ENCODE peak calls at places on chromosomes 4 and X, in five cellular contexts. One of them, this sample, is unnamed.

GRCh38 chr4:6695660-6696581 is 2.2 kb downstream of the S100P start:
- DNase-seq in neuronal stem cell: no peak
- DNase-seq in mesenchymal stem cell: peak; percentile 77
- DNase-seq in H9: no peak
- DNase-seq in H1: no peak
- DNase-seq in this sample: peak; percentile 86

GRCh38 chrX:154603438-154604430 is 15.3 kb downstream of the CTAG1B start:
- DNase-seq in neuronal stem cell: no peak
- DNase-seq in mesenchymal stem cell: peak; percentile 45
- DNase-seq in H9: no peak
- DNase-seq in H1: no peak
- DNase-seq in this sample: no peak

GRCh38 chrX:40709395-40709794 is 25.9 kb downstream of the MED14 start:
- DNase-seq in neuronal stem cell: no peak
- DNase-seq in mesenchymal stem cell: no peak
- DNase-seq in H9: no peak
- DNase-seq in H1: no peak
- DNase-seq in this sample: no peak

GRCh38 chr4:8427761-8428287 is 12.7 kb downstream of the ACOX3 start:
- DNase-seq in neuronal stem cell: no peak
- DNase-seq in mesenchymal stem cell: peak; percentile 46
- DNase-seq in H9: no peak
- DNase-seq in H1: no peak
- DNase-seq in this sample: peak; percentile 66

GRCh38 chr4:17494833-17495232 is 17.1 kb downstream of the QDPR start:
- DNase-seq in neuronal stem cell: no peak
- DNase-seq in mesenchymal stem cell: no peak
- DNase-seq in H9: no peak
- DNase-seq in H1: no peak
- DNase-seq in this sample: no peak

GRCh38 chr4:82811392-82811791 is 12.8 kb upstream of the SCD5 start:
- DNase-seq in neuronal stem cell: no peak
- DNase-seq in mesenchymal stem cell: no peak
- DNase-seq in H9: no peak
- DNase-seq in H1: no peak
- DNase-seq in this sample: no peak

GRCh38 chrX:6021316-6022091 is 207.2 kb downstream of the NLGN4X start:
- DNase-seq in neuronal stem cell: peak; percentile 29
- DNase-seq in mesenchymal stem cell: peak; percentile 24
- DNase-seq in H9: peak; percentile 47
- DNase-seq in H1: peak; percentile 61
- DNase-seq in this sample: peak; percentile 80

GRCh38 chrX:47380268-47380667 is 9.9 kb downstream of the ZNF157 start:
- DNase-seq in neuronal stem cell: no peak
- DNase-seq in mesenchymal stem cell: no peak
- DNase-seq in H9: no peak
- DNase-seq in H1: no peak
- DNase-seq in this sample: peak; percentile 46

GRCh38 chr4:122903766-122904165 is 18.6 kb downstream of the NUDT6 start:
- DNase-seq in neuronal stem cell: no peak
- DNase-seq in mesenchymal stem cell: no peak
- DNase-seq in H9: no peak
- DNase-seq in H1: no peak
- DNase-seq in this sample: no peak

GRCh38 chr4:106048250-106048931 is 153.1 kb downstream of the NPNT start:
- DNase-seq in neuronal stem cell: peak; percentile 12
- DNase-seq in mesenchymal stem cell: peak; percentile 80
- DNase-seq in H9: no peak
- DNase-seq in H1: no peak
- DNase-seq in this sample: no peak

GRCh38 chrX:9844936-9845573 is 58.8 kb downstream of the SHROOM2 start:
- DNase-seq in neuronal stem cell: no peak
- DNase-seq in mesenchymal stem cell: peak; percentile 20
- DNase-seq in H9: no peak
- DNase-seq in H1: no peak
- DNase-seq in this sample: no peak

GRCh38 chr4:26692014-26692726 is 108.3 kb downstream of the TBC1D19 start:
- DNase-seq in neuronal stem cell: no peak
- DNase-seq in mesenchymal stem cell: no peak
- DNase-seq in H9: peak; percentile 27
- DNase-seq in H1: no peak
- DNase-seq in this sample: peak; percentile 36

GRCh38 chrX:77003956-77004355 is 443.2 kb upstream of the FGF16 start:
- DNase-seq in neuronal stem cell: no peak
- DNase-seq in mesenchymal stem cell: no peak
- DNase-seq in H9: no peak
- DNase-seq in H1: no peak
- DNase-seq in this sample: no peak

GRCh38 chr4:66430856-66431255 is 760.6 kb upstream of the EPHA5 start:
- DNase-seq in neuronal stem cell: peak; percentile 2
- DNase-seq in mesenchymal stem cell: peak; percentile 27
- DNase-seq in H9: no peak
- DNase-seq in H1: no peak
- DNase-seq in this sample: no peak

GRCh38 chr4:5037553-5038551 is 13.4 kb upstream of the STK32B start:
- DNase-seq in neuronal stem cell: no peak
- DNase-seq in mesenchymal stem cell: peak; percentile 93
- DNase-seq in H9: no peak
- DNase-seq in H1: no peak
- DNase-seq in this sample: peak; percentile 44

GRCh38 chr4:26020896-26021295 is 106.9 kb downstream of the SMIM20 start:
- DNase-seq in neuronal stem cell: no peak
- DNase-seq in mesenchymal stem cell: peak; percentile 20
- DNase-seq in H9: no peak
- DNase-seq in H1: no peak
- DNase-seq in this sample: peak; percentile 67

GRCh38 chr4:85402371-85402770 is 72.6 kb upstream of the ARHGAP24 start:
- DNase-seq in neuronal stem cell: no peak
- DNase-seq in mesenchymal stem cell: peak; percentile 69
- DNase-seq in H9: no peak
- DNase-seq in H1: no peak
- DNase-seq in this sample: peak; percentile 42

DNA sequence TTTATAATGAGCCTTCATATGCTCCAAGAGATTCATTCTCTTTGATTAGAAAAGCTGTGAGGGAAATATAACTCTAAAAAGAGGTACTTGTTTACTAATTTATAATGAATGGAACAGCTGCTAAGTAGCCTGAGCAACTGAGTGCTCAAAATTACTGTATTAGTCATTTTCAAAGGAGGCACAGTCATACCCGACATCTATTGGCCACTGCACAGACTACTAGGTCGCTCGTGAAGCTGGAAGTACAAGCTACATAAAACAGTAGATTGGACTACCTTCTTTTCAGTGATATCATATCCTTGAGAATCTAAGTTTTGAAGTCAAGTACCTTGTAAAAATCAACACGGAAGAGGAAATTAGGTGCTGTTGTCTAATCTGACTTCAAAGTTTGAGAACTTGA is 52.0 kb upstream of the GLRB start:
- DNase-seq in neuronal stem cell: no peak
- DNase-seq in mesenchymal stem cell: no peak
- DNase-seq in H9: no peak
- DNase-seq in H1: no peak
- DNase-seq in this sample: no peak
- H2BK12ac ChIP-seq in neuronal stem cell: no peak overlapping the region
- H2BK12ac ChIP-seq in mesenchymal stem cell: no peak overlapping the region
- H2BK12ac ChIP-seq in H9: no peak overlapping the region
- H2BK12ac ChIP-seq in H1: no peak overlapping the region
- H2BK12ac ChIP-seq in this sample: no peak overlapping the region

GRCh38 chrX:150546711-150547153 is 21.7 kb upstream of the MTM1 start:
- DNase-seq in neuronal stem cell: no peak
- DNase-seq in mesenchymal stem cell: no peak
- DNase-seq in H9: no peak
- DNase-seq in H1: no peak
- DNase-seq in this sample: no peak

GRCh38 chrX:150544835-150545790 is 23.3 kb upstream of the MTM1 start:
- DNase-seq in neuronal stem cell: no peak
- DNase-seq in mesenchymal stem cell: no peak
- DNase-seq in H9: no peak
- DNase-seq in H1: no peak
- DNase-seq in this sample: no peak

GRCh38 chrX:150542846-150543229 is 25.6 kb upstream of the MTM1 start:
- DNase-seq in neuronal stem cell: no peak
- DNase-seq in mesenchymal stem cell: no peak
- DNase-seq in H9: no peak
- DNase-seq in H1: no peak
- DNase-seq in this sample: no peak

GRCh38 chrX:150543230-150544155 is 24.9 kb upstream of the MTM1 start:
- DNase-seq in neuronal stem cell: no peak
- DNase-seq in mesenchymal stem cell: no peak
- DNase-seq in H9: no peak
- DNase-seq in H1: no peak
- DNase-seq in this sample: no peak

GRCh38 chrX:150544222-150544787 is 24.1 kb upstream of the MTM1 start:
- DNase-seq in neuronal stem cell: no peak
- DNase-seq in mesenchymal stem cell: no peak
- DNase-seq in H9: peak; percentile 70
- DNase-seq in H1: no peak
- DNase-seq in this sample: peak; percentile 6
- H2BK12ac ChIP-seq in neuronal stem cell: no peak overlapping the region
- H2BK12ac ChIP-seq in mesenchymal stem cell: no peak overlapping the region
- H2BK12ac ChIP-seq in H9: no peak overlapping the region
- H2BK12ac ChIP-seq in H1: peak overlapping the region; percentile 60
- H2BK12ac ChIP-seq in this sample: no peak overlapping the region

GRCh38 chr4:183213996-183214395 is 106.1 kb downstream of the CLDN22 start:
- DNase-seq in neuronal stem cell: no peak
- DNase-seq in mesenchymal stem cell: no peak
- DNase-seq in H9: no peak
- DNase-seq in H1: no peak
- DNase-seq in this sample: no peak
- H2BK12ac ChIP-seq in neuronal stem cell: no peak overlapping the region
- H2BK12ac ChIP-seq in mesenchymal stem cell: no peak overlapping the region
- H2BK12ac ChIP-seq in H9: no peak overlapping the region
- H2BK12ac ChIP-seq in H1: no peak overlapping the region
- H2BK12ac ChIP-seq in this sample: no peak overlapping the region

DNA sequence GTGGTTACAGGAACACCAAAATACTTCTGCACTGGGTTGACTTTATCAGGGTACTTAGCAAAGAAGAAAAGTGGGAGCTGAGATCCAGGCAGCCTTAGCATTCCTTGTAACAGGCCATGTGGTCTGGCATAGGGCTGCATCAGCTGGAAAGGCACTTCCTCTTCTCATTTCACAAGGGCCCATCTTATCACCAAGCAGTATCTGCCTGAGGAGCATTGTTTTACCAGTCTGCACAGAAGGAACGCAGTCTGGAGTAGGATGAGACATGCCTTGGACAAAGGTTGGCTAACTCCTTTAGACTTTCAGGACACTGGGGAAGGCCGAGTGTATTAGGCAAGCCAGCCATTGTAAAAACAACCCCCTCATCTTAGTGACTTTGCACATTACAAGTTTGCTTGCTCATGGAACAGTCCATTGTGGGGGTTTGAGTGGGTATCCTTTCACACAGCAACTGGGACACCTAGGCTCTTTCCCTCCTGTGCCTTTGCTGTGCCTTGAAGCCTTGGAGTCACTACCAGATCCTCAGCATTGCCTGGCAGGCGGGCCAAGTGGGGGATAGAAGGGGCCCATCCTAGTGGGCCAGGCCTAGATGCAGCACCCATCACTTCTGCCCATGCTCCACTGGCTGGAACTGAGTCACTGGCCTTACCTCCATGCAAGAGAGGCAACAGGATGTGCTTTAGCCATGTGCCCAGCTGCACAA is 4.6 kb downstream of the SUV39H1 start:
- DNase-seq in neuronal stem cell: no peak
- DNase-seq in mesenchymal stem cell: no peak
- DNase-seq in H9: no peak
- DNase-seq in H1: no peak
- DNase-seq in this sample: peak; percentile 82
- H2BK12ac ChIP-seq in neuronal stem cell: no peak overlapping the region
- H2BK12ac ChIP-seq in mesenchymal stem cell: no peak overlapping the region
- H2BK12ac ChIP-seq in H9: no peak overlapping the region
- H2BK12ac ChIP-seq in H1: no peak overlapping the region
- H2BK12ac ChIP-seq in this sample: peak overlapping the region; percentile 86

DNA sequence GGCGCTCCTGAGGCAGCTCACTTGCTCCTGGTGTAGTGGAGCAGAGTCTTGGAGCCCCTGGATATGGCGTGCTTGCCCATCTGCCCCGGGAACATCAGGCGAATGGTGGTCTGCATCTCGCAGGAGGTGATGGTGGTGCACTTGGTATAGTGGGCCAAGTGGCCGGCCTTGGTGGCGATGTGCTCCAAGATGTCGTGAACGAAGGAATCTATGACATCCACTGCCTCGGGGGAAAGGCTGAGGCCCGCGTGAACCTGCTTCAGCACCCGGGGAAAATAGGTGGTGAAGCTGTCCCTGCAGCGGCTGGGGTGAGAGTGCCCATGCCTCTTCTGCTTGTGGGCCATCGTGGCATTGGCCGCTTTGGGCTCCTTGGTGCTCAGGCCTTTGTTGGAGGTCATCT is 58.1 kb upstream of the TMSB15B start:
- DNase-seq in neuronal stem cell: no peak
- DNase-seq in mesenchymal stem cell: no peak
- DNase-seq in H9: no peak
- DNase-seq in H1: no peak
- DNase-seq in this sample: no peak
- H2BK12ac ChIP-seq in neuronal stem cell: no peak overlapping the region
- H2BK12ac ChIP-seq in mesenchymal stem cell: no peak overlapping the region
- H2BK12ac ChIP-seq in H9: no peak overlapping the region
- H2BK12ac ChIP-seq in H1: no peak overlapping the region
- H2BK12ac ChIP-seq in this sample: no peak overlapping the region

GRCh38 chr4:164210377-164210776 is 543.6 kb upstream of the SMIM31 start:
- DNase-seq in neuronal stem cell: no peak
- DNase-seq in mesenchymal stem cell: no peak
- DNase-seq in H9: no peak
- DNase-seq in H1: no peak
- DNase-seq in this sample: no peak
- H2BK12ac ChIP-seq in neuronal stem cell: no peak overlapping the region
- H2BK12ac ChIP-seq in mesenchymal stem cell: no peak overlapping the region
- H2BK12ac ChIP-seq in H9: no peak overlapping the region
- H2BK12ac ChIP-seq in H1: no peak overlapping the region
- H2BK12ac ChIP-seq in this sample: no peak overlapping the region

GRCh38 chrX:31136144-31136572 is 64.3 kb upstream of the FTHL17 start:
- DNase-seq in neuronal stem cell: no peak
- DNase-seq in mesenchymal stem cell: no peak
- DNase-seq in H9: no peak
- DNase-seq in H1: no peak
- DNase-seq in this sample: no peak
- H2BK12ac ChIP-seq in neuronal stem cell: no peak overlapping the region
- H2BK12ac ChIP-seq in mesenchymal stem cell: no peak overlapping the region
- H2BK12ac ChIP-seq in H9: no peak overlapping the region
- H2BK12ac ChIP-seq in H1: no peak overlapping the region
- H2BK12ac ChIP-seq in this sample: no peak overlapping the region

DNA sequence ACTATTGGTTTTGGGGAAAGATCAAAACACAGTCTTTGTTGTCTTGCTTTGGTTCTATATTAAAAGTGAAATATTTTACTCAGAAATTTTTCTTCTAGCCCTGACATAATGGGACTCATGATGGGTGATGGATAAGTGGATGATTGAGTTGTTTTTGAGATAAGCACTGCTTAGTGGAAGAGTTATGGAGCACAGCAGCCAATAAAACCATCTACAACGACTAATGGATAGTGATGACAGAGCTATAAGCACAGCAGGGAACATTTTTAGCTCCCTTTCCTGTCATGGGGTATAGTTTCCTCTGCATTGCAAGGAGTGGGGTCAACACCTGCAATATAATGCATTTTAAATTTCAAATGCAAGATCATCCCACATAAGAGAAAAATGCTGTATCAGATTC is 812.4 kb downstream of the STPG2 start:
- DNase-seq in neuronal stem cell: no peak
- DNase-seq in mesenchymal stem cell: no peak
- DNase-seq in H9: no peak
- DNase-seq in H1: no peak
- DNase-seq in this sample: no peak
- H2BK12ac ChIP-seq in neuronal stem cell: no peak overlapping the region
- H2BK12ac ChIP-seq in mesenchymal stem cell: no peak overlapping the region
- H2BK12ac ChIP-seq in H9: no peak overlapping the region
- H2BK12ac ChIP-seq in H1: no peak overlapping the region
- H2BK12ac ChIP-seq in this sample: no peak overlapping the region